ENCODE peak calls at places on chromosomes 3 and 15, in six cellular contexts. One of them, this sample, is unnamed.

GRCh38 chr15:74025436-74025835 is 30.9 kb downstream of the PML start:
- DNase-seq in left ventricle myocardium superior: no peak
- DNase-seq in fibroblast of the conjunctiva: no peak
- DNase-seq in right cardiac atrium: no peak
- DNase-seq in dermis microvascular lymphatic vessel endothelial cell: no peak
- DNase-seq in DMS53: no peak
- DNase-seq in this sample: no peak

GRCh38 chr3:64902991-64903390 is 215.2 kb upstream of the ADAMTS9 start:
- DNase-seq in left ventricle myocardium superior: no peak
- DNase-seq in fibroblast of the conjunctiva: no peak
- DNase-seq in right cardiac atrium: no peak
- DNase-seq in dermis microvascular lymphatic vessel endothelial cell: no peak
- DNase-seq in DMS53: no peak
- DNase-seq in this sample: no peak

GRCh38 chr15:58639002-58639756 is 110.3 kb downstream of the ADAM10 start:
- DNase-seq in left ventricle myocardium superior: no peak
- DNase-seq in fibroblast of the conjunctiva: no peak
- DNase-seq in right cardiac atrium: no peak
- DNase-seq in dermis microvascular lymphatic vessel endothelial cell: no peak
- DNase-seq in DMS53: no peak
- DNase-seq in this sample: no peak

GRCh38 chr3:78825858-78826215 is 942.0 kb downstream of the ROBO1 start:
- DNase-seq in left ventricle myocardium superior: no peak
- DNase-seq in fibroblast of the conjunctiva: no peak
- DNase-seq in right cardiac atrium: no peak
- DNase-seq in dermis microvascular lymphatic vessel endothelial cell: no peak
- DNase-seq in DMS53: no peak
- DNase-seq in this sample: no peak

GRCh38 chr3:16056210-16056607 is 118.3 kb upstream of the GALNT15 start:
- DNase-seq in left ventricle myocardium superior: no peak
- DNase-seq in fibroblast of the conjunctiva: peak
- DNase-seq in right cardiac atrium: peak
- DNase-seq in dermis microvascular lymphatic vessel endothelial cell: no peak
- DNase-seq in DMS53: no peak
- DNase-seq in this sample: peak

GRCh38 chr3:52880474-52880873 is 16.9 kb downstream of the STIMATE start:
- DNase-seq in left ventricle myocardium superior: no peak
- DNase-seq in fibroblast of the conjunctiva: no peak
- DNase-seq in right cardiac atrium: no peak
- DNase-seq in dermis microvascular lymphatic vessel endothelial cell: no peak
- DNase-seq in DMS53: no peak
- DNase-seq in this sample: no peak

GRCh38 chr15:71496336-71496955 is 313.9 kb upstream of the NR2E3 start:
- DNase-seq in left ventricle myocardium superior: no peak
- DNase-seq in fibroblast of the conjunctiva: no peak
- DNase-seq in right cardiac atrium: no peak
- DNase-seq in dermis microvascular lymphatic vessel endothelial cell: no peak
- DNase-seq in DMS53: no peak
- DNase-seq in this sample: no peak

GRCh38 chr15:73328149-73328820 is 40.5 kb downstream of the HCN4 start:
- DNase-seq in left ventricle myocardium superior: peak
- DNase-seq in fibroblast of the conjunctiva: no peak
- DNase-seq in right cardiac atrium: no peak
- DNase-seq in dermis microvascular lymphatic vessel endothelial cell: no peak
- DNase-seq in DMS53: no peak
- DNase-seq in this sample: no peak

GRCh38 chr15:71323604-71324003 is 208.3 kb downstream of the THSD4 start:
- DNase-seq in left ventricle myocardium superior: no peak
- DNase-seq in fibroblast of the conjunctiva: no peak
- DNase-seq in right cardiac atrium: no peak
- DNase-seq in dermis microvascular lymphatic vessel endothelial cell: no peak
- DNase-seq in DMS53: no peak
- DNase-seq in this sample: no peak

GRCh38 chr15:34855397-34855796 is 60.0 kb upstream of the ACTC1 start:
- DNase-seq in left ventricle myocardium superior: no peak
- DNase-seq in fibroblast of the conjunctiva: peak
- DNase-seq in right cardiac atrium: no peak
- DNase-seq in dermis microvascular lymphatic vessel endothelial cell: peak
- DNase-seq in DMS53: no peak
- DNase-seq in this sample: no peak

GRCh38 chr3:71649757-71650156 is 66.2 kb upstream of the FOXP1 start:
- DNase-seq in left ventricle myocardium superior: no peak
- DNase-seq in fibroblast of the conjunctiva: no peak
- DNase-seq in right cardiac atrium: no peak
- DNase-seq in dermis microvascular lymphatic vessel endothelial cell: no peak
- DNase-seq in DMS53: peak
- DNase-seq in this sample: no peak

GRCh38 chr3:161339517-161340500 is 31.5 kb downstream of the SPTSSB start:
- DNase-seq in left ventricle myocardium superior: no peak
- DNase-seq in fibroblast of the conjunctiva: no peak
- DNase-seq in right cardiac atrium: no peak
- DNase-seq in dermis microvascular lymphatic vessel endothelial cell: no peak
- DNase-seq in DMS53: no peak
- DNase-seq in this sample: no peak

GRCh38 chr15:68469162-68470048 is 37.4 kb upstream of the ITGA11 start:
- DNase-seq in left ventricle myocardium superior: no peak
- DNase-seq in fibroblast of the conjunctiva: no peak
- DNase-seq in right cardiac atrium: no peak
- DNase-seq in dermis microvascular lymphatic vessel endothelial cell: no peak
- DNase-seq in DMS53: peak
- DNase-seq in this sample: no peak

GRCh38 chr3:119937229-119937628 is 155.3 kb downstream of the NR1I2 start:
- DNase-seq in left ventricle myocardium superior: no peak
- DNase-seq in fibroblast of the conjunctiva: no peak
- DNase-seq in right cardiac atrium: no peak
- DNase-seq in dermis microvascular lymphatic vessel endothelial cell: no peak
- DNase-seq in DMS53: no peak
- DNase-seq in this sample: no peak

GRCh38 chr15:58269455-58270414 is 131.6 kb downstream of the AQP9 start:
- DNase-seq in left ventricle myocardium superior: no peak
- DNase-seq in fibroblast of the conjunctiva: peak
- DNase-seq in right cardiac atrium: no peak
- DNase-seq in dermis microvascular lymphatic vessel endothelial cell: peak
- DNase-seq in DMS53: peak
- DNase-seq in this sample: peak

GRCh38 chr3:37546876-37547275 is 314.8 kb upstream of the CTDSPL start:
- DNase-seq in left ventricle myocardium superior: no peak
- DNase-seq in fibroblast of the conjunctiva: no peak
- DNase-seq in right cardiac atrium: peak
- DNase-seq in dermis microvascular lymphatic vessel endothelial cell: peak
- DNase-seq in DMS53: peak
- DNase-seq in this sample: no peak

GRCh38 chr3:97409612-97410011 is 354.9 kb upstream of the ARL6 start:
- DNase-seq in left ventricle myocardium superior: no peak
- DNase-seq in fibroblast of the conjunctiva: no peak
- DNase-seq in right cardiac atrium: no peak
- DNase-seq in dermis microvascular lymphatic vessel endothelial cell: no peak
- DNase-seq in DMS53: no peak
- DNase-seq in this sample: no peak

GRCh38 chr3:70818145-70818544 is 505.7 kb upstream of the MDFIC2 start:
- DNase-seq in left ventricle myocardium superior: no peak
- DNase-seq in fibroblast of the conjunctiva: no peak
- DNase-seq in right cardiac atrium: peak
- DNase-seq in dermis microvascular lymphatic vessel endothelial cell: no peak
- DNase-seq in DMS53: no peak
- DNase-seq in this sample: no peak

GRCh38 chr3:40869013-40869412 is 330.3 kb upstream of the CTNNB1 start:
- DNase-seq in left ventricle myocardium superior: no peak
- DNase-seq in fibroblast of the conjunctiva: no peak
- DNase-seq in right cardiac atrium: no peak
- DNase-seq in dermis microvascular lymphatic vessel endothelial cell: no peak
- DNase-seq in DMS53: no peak
- DNase-seq in this sample: no peak

GRCh38 chr15:100713163-100713867 is 110.9 kb downstream of the ASB7 start:
- DNase-seq in left ventricle myocardium superior: no peak
- DNase-seq in fibroblast of the conjunctiva: no peak
- DNase-seq in right cardiac atrium: no peak
- DNase-seq in dermis microvascular lymphatic vessel endothelial cell: peak
- DNase-seq in DMS53: peak
- DNase-seq in this sample: peak

GRCh38 chr3:100775669-100776068 is 66.4 kb downstream of the TFG start:
- DNase-seq in left ventricle myocardium superior: no peak
- DNase-seq in fibroblast of the conjunctiva: no peak
- DNase-seq in right cardiac atrium: no peak
- DNase-seq in dermis microvascular lymphatic vessel endothelial cell: no peak
- DNase-seq in DMS53: no peak
- DNase-seq in this sample: no peak

GRCh38 chr3:147361671-147362420 is 44.5 kb downstream of the ZIC4 start:
- DNase-seq in left ventricle myocardium superior: peak
- DNase-seq in fibroblast of the conjunctiva: no peak
- DNase-seq in right cardiac atrium: peak
- DNase-seq in dermis microvascular lymphatic vessel endothelial cell: peak
- DNase-seq in DMS53: peak
- DNase-seq in this sample: peak

GRCh38 chr3:173799073-173799830 is 401.7 kb downstream of the NLGN1 start:
- DNase-seq in left ventricle myocardium superior: no peak
- DNase-seq in fibroblast of the conjunctiva: no peak
- DNase-seq in right cardiac atrium: no peak
- DNase-seq in dermis microvascular lymphatic vessel endothelial cell: no peak
- DNase-seq in DMS53: no peak
- DNase-seq in this sample: no peak

GRCh38 chr15:61527836-61528589 is 298.9 kb upstream of the RORA start:
- DNase-seq in left ventricle myocardium superior: no peak
- DNase-seq in fibroblast of the conjunctiva: no peak
- DNase-seq in right cardiac atrium: no peak
- DNase-seq in dermis microvascular lymphatic vessel endothelial cell: no peak
- DNase-seq in DMS53: no peak
- DNase-seq in this sample: no peak

GRCh38 chr3:122562923-122563716 is 980 bp downstream of the PARP9 start:
- DNase-seq in left ventricle myocardium superior: no peak
- DNase-seq in fibroblast of the conjunctiva: no peak
- DNase-seq in right cardiac atrium: no peak
- DNase-seq in dermis microvascular lymphatic vessel endothelial cell: no peak
- DNase-seq in DMS53: no peak
- DNase-seq in this sample: no peak

GRCh38 chr15:61081028-61081322 is 148.1 kb downstream of the RORA start:
- DNase-seq in left ventricle myocardium superior: no peak
- DNase-seq in fibroblast of the conjunctiva: no peak
- DNase-seq in right cardiac atrium: no peak
- DNase-seq in dermis microvascular lymphatic vessel endothelial cell: no peak
- DNase-seq in DMS53: peak
- DNase-seq in this sample: no peak

GRCh38 chr3:107142786-107143185 is 234.5 kb upstream of the CCDC54 start:
- DNase-seq in left ventricle myocardium superior: no peak
- DNase-seq in fibroblast of the conjunctiva: no peak
- DNase-seq in right cardiac atrium: no peak
- DNase-seq in dermis microvascular lymphatic vessel endothelial cell: no peak
- DNase-seq in DMS53: no peak
- DNase-seq in this sample: no peak

GRCh38 chr3:44968447-44968858 is 7.5 kb downstream of the ZDHHC3 start:
- DNase-seq in left ventricle myocardium superior: no peak
- DNase-seq in fibroblast of the conjunctiva: no peak
- DNase-seq in right cardiac atrium: no peak
- DNase-seq in dermis microvascular lymphatic vessel endothelial cell: no peak
- DNase-seq in DMS53: no peak
- DNase-seq in this sample: no peak

GRCh38 chr3:81816473-81817260 is 55.2 kb upstream of the GBE1 start:
- DNase-seq in left ventricle myocardium superior: no peak
- DNase-seq in fibroblast of the conjunctiva: peak
- DNase-seq in right cardiac atrium: no peak
- DNase-seq in dermis microvascular lymphatic vessel endothelial cell: no peak
- DNase-seq in DMS53: no peak
- DNase-seq in this sample: no peak

GRCh38 chr15:93072440-93073394 is 16.3 kb downstream of the RGMA start:
- DNase-seq in left ventricle myocardium superior: peak
- DNase-seq in fibroblast of the conjunctiva: peak
- DNase-seq in right cardiac atrium: peak
- DNase-seq in dermis microvascular lymphatic vessel endothelial cell: no peak
- DNase-seq in DMS53: peak
- DNase-seq in this sample: peak

GRCh38 chr15:63502843-63503738 is 1.3 kb upstream of the USP3 start:
- DNase-seq in left ventricle myocardium superior: peak
- DNase-seq in fibroblast of the conjunctiva: peak
- DNase-seq in right cardiac atrium: peak
- DNase-seq in dermis microvascular lymphatic vessel endothelial cell: peak
- DNase-seq in DMS53: peak
- DNase-seq in this sample: peak

GRCh38 chr15:82903511-82903910 is 49.0 kb downstream of the HOMER2 start:
- DNase-seq in left ventricle myocardium superior: no peak
- DNase-seq in fibroblast of the conjunctiva: no peak
- DNase-seq in right cardiac atrium: no peak
- DNase-seq in dermis microvascular lymphatic vessel endothelial cell: no peak
- DNase-seq in DMS53: no peak
- DNase-seq in this sample: no peak

GRCh38 chr15:52709172-52709979 is 30.2 kb upstream of the ATOSA start:
- DNase-seq in left ventricle myocardium superior: no peak
- DNase-seq in fibroblast of the conjunctiva: no peak
- DNase-seq in right cardiac atrium: no peak
- DNase-seq in dermis microvascular lymphatic vessel endothelial cell: no peak
- DNase-seq in DMS53: no peak
- DNase-seq in this sample: no peak

GRCh38 chr15:31822463-31822862 is 207.9 kb upstream of the CHRNA7 start:
- DNase-seq in left ventricle myocardium superior: no peak
- DNase-seq in fibroblast of the conjunctiva: no peak
- DNase-seq in right cardiac atrium: no peak
- DNase-seq in dermis microvascular lymphatic vessel endothelial cell: no peak
- DNase-seq in DMS53: no peak
- DNase-seq in this sample: no peak

GRCh38 chr3:13873818-13874217 is 6.1 kb downstream of the WNT7A start:
- DNase-seq in left ventricle myocardium superior: no peak
- DNase-seq in fibroblast of the conjunctiva: no peak
- DNase-seq in right cardiac atrium: no peak
- DNase-seq in dermis microvascular lymphatic vessel endothelial cell: no peak
- DNase-seq in DMS53: no peak
- DNase-seq in this sample: no peak

GRCh38 chr3:38829404-38829803 is 13.4 kb upstream of the SCN10A start:
- DNase-seq in left ventricle myocardium superior: peak
- DNase-seq in fibroblast of the conjunctiva: peak
- DNase-seq in right cardiac atrium: peak
- DNase-seq in dermis microvascular lymphatic vessel endothelial cell: no peak
- DNase-seq in DMS53: peak
- DNase-seq in this sample: no peak

GRCh38 chr3:139633511-139633910 is 44.3 kb downstream of the NMNAT3 start:
- DNase-seq in left ventricle myocardium superior: no peak
- DNase-seq in fibroblast of the conjunctiva: no peak
- DNase-seq in right cardiac atrium: no peak
- DNase-seq in dermis microvascular lymphatic vessel endothelial cell: no peak
- DNase-seq in DMS53: no peak
- DNase-seq in this sample: no peak

GRCh38 chr3:33372218-33373081 is 67.8 kb downstream of the UBP1 start:
- DNase-seq in left ventricle myocardium superior: no peak
- DNase-seq in fibroblast of the conjunctiva: peak
- DNase-seq in right cardiac atrium: no peak
- DNase-seq in dermis microvascular lymphatic vessel endothelial cell: peak
- DNase-seq in DMS53: peak
- DNase-seq in this sample: peak

This sample was measured in testis.